ENCODE peak calls at places on chromosome 3, in eight cellular contexts. X is thoracic aorta; A is effector memory CD4-positive, alpha-beta T cell; D is Calu3; L is heart right ventricle; Q is stimulated activated CD4-positive, alpha-beta T cell treated with anti-CD3 and anti-CD28 coated beads, Interleukin-2, amount 100 ng/mL, for 4 hours; U is trophoblast cell; G is mucosa of descending colon. H is an unnamed sample.

GRCh38 chr3:130705501-130705900 is 41.1 kb downstream of the PIK3R4 start:
- DNase-seq in X (no peak), A (no peak), D (no peak), L (no peak), Q (no peak), U (no peak), G (no peak), H (no peak)

GRCh38 chr3:132245547-132245946 is 71.7 kb upstream of the ACP3 start:
- DNase-seq in X (no peak), A (no peak), D (peak; percentile 63), L (no peak), Q (no peak), U (no peak), G (no peak), H (no peak)

GRCh38 chr3:53375019-53375418 is 27.7 kb upstream of the DCP1A start:
- DNase-seq in X (no peak), A (peak; percentile 11), D (peak; percentile 85), L (peak; percentile 65), Q (peak; percentile 16), U (peak; percentile 54), G (peak; percentile 85), H (peak; percentile 65)

GRCh38 chr3:174191380-174191779 is 667.8 kb upstream of the NAALADL2 start:
- DNase-seq in X (no peak), A (no peak), D (no peak), L (no peak), Q (no peak), U (no peak), G (no peak), H (no peak)

GRCh38 chr3:8993331-8993730 is 30.1 kb upstream of the RAD18 start:
- DNase-seq in X (no peak), A (no peak), D (no peak), L (no peak), Q (no peak), U (no peak), G (no peak), H (no peak)

GRCh38 chr3:167996514-167996913 is 99.2 kb downstream of the GOLIM4 start:
- DNase-seq in X (no peak), A (no peak), D (no peak), L (no peak), Q (no peak), U (no peak), G (no peak), H (no peak)

GRCh38 chr3:97883736-97884135 is 61.9 kb downstream of the CRYBG3 start:
- DNase-seq in X (no peak), A (no peak), D (no peak), L (no peak), Q (no peak), U (no peak), G (no peak), H (no peak)

GRCh38 chr3:126817781-126818180 is 113.7 kb downstream of the CHCHD6 start:
- DNase-seq in X (no peak), A (no peak), D (no peak), L (no peak), Q (no peak), U (no peak), G (no peak), H (no peak)

GRCh38 chr3:152466784-152467183 is 198.1 kb downstream of the MBNL1 start:
- DNase-seq in X (no peak), A (no peak), D (no peak), L (no peak), Q (no peak), U (peak; percentile 49), G (no peak), H (no peak)

GRCh38 chr3:139317660-139318430 is 26.0 kb upstream of the MRPS22 start:
- DNase-seq in X (no peak), A (no peak), D (peak; percentile 51), L (no peak), Q (no peak), U (no peak), G (no peak), H (peak; percentile 79)

GRCh38 chr3:32413845-32414526 is 22.3 kb downstream of the CMTM7 start:
- DNase-seq in X (no peak), A (no peak), D (no peak), L (no peak), Q (no peak), U (no peak), G (no peak), H (no peak)

GRCh38 chr3:141994856-141995255 is 118.4 kb downstream of the ATP1B3 start:
- DNase-seq in X (no peak), A (no peak), D (no peak), L (no peak), Q (no peak), U (no peak), G (no peak), H (no peak)

GRCh38 chr3:186787642-186788481 is 4.5 kb downstream of the EIF4A2 start:
- DNase-seq in X (no peak), A (no peak), D (no peak), L (no peak), Q (no peak), U (no peak), G (no peak), H (no peak)

GRCh38 chr3:28347374-28348285 is 891 bp upstream of the ZCWPW2 start:
- DNase-seq in X (no peak), A (no peak), D (no peak), L (no peak), Q (no peak), U (peak; percentile 11), G (no peak), H (no peak)

GRCh38 chr3:3127432-3128010 is 781 bp downstream of the TRNT1 start:
- DNase-seq in X (no peak), A (peak; percentile 26), D (no peak), L (no peak), Q (no peak), U (no peak), G (no peak), H (no peak)

GRCh38 chr3:56987238-56987932 is 73.1 kb upstream of the SPATA12 start:
- DNase-seq in X (no peak), A (no peak), D (no peak), L (no peak), Q (no peak), U (no peak), G (no peak), H (no peak)